ENCODE peak calls at places on chromosomes 5 and 9, in six cellular contexts. E is CD8-positive, alpha-beta T cell; V is dorsolateral prefrontal cortex; Y is astrocyte of the spinal cord; F is psoas muscle; H is upper lobe of left lung. I is an unnamed sample.

GRCh38 chr9:21709464-21710058 is 92.9 kb upstream of the MTAP start:
- DNase-seq in E (peak; percentile 70), V (no peak), Y (peak; percentile 60), F (no peak), H (peak; percentile 60), I (no peak)

GRCh38 chr5:82813951-82814350 is 263.2 kb downstream of the TMEM167A start:
- DNase-seq in E (no peak), V (no peak), Y (no peak), F (no peak), H (no peak), I (no peak)

GRCh38 chr5:33675958-33676464 is 215.8 kb downstream of the ADAMTS12 start:
- DNase-seq in E (no peak), V (no peak), Y (no peak), F (no peak), H (no peak), I (no peak)

GRCh38 chr5:178365501-178366440 is 133.2 kb upstream of the PHYKPL start:
- DNase-seq in E (no peak), V (no peak), Y (no peak), F (peak; percentile 30), H (no peak), I (no peak)

GRCh38 chr9:130682490-130683121 is 11.0 kb upstream of the EXOSC2 start:
- DNase-seq in E (peak; percentile 62), V (peak; percentile 85), Y (peak; percentile 69), F (peak; percentile 88), H (peak; percentile 84), I (no peak)

GRCh38 chr9:136965771-136966484 is 11.4 kb upstream of the PTGDS start:
- DNase-seq in E (peak; percentile 34), V (peak; percentile 80), Y (no peak), F (no peak), H (peak; percentile 41), I (no peak)

GRCh38 chr5:74424162-74424868 is 216.2 kb downstream of the ENC1 start:
- DNase-seq in E (no peak), V (no peak), Y (no peak), F (no peak), H (peak; percentile 53), I (no peak)

GRCh38 chr9:99128133-99128406 is 23.2 kb downstream of the TGFBR1 start:
- DNase-seq in E (no peak), V (no peak), Y (no peak), F (no peak), H (no peak), I (no peak)

GRCh38 chr9:134922066-134922931 is 4.6 kb upstream of the FCN1 start:
- DNase-seq in E (no peak), V (peak; percentile 32), Y (peak; percentile 1), F (no peak), H (peak; percentile 83), I (no peak)

GRCh38 chr9:115604831-115605483 is 487.0 kb upstream of the TNC start:
- DNase-seq in E (no peak), V (no peak), Y (peak; percentile 93), F (no peak), H (no peak), I (no peak)

GRCh38 chr5:85311536-85311935 is 926.9 kb upstream of the EDIL3 start:
- DNase-seq in E (no peak), V (no peak), Y (no peak), F (no peak), H (no peak), I (no peak)

GRCh38 chr5:111840275-111840674 is 83.3 kb upstream of the NREP start:
- DNase-seq in E (no peak), V (no peak), Y (no peak), F (no peak), H (no peak), I (no peak)

GRCh38 chr5:2255915-2256645 is 373.4 kb upstream of the IRX4 start:
- DNase-seq in E (no peak), V (no peak), Y (no peak), F (no peak), H (no peak), I (no peak)

GRCh38 chr5:132100672-132101261 is 27.2 kb downstream of the CSF2 start:
- DNase-seq in E (no peak), V (no peak), Y (no peak), F (no peak), H (no peak), I (no peak)

GRCh38 chr9:95981741-95982390 is 106.4 kb downstream of the ERCC6L2 start:
- DNase-seq in E (peak; percentile 18), V (no peak), Y (no peak), F (no peak), H (no peak), I (no peak)

GRCh38 chr5:128212206-128212788 is 128.7 kb downstream of the SLC12A2 start:
- DNase-seq in E (no peak), V (no peak), Y (no peak), F (no peak), H (no peak), I (no peak)

GRCh38 chr5:14708551-14708950 is 44.0 kb downstream of the OTULIN start:
- DNase-seq in E (no peak), V (no peak), Y (no peak), F (no peak), H (no peak), I (no peak)

GRCh38 chr9:136520053-136520540 is 25.8 kb downstream of the NOTCH1 start:
- DNase-seq in E (no peak), V (no peak), Y (no peak), F (no peak), H (peak; percentile 85), I (no peak)

GRCh38 chr5:10639846-10640368 is 76.0 kb downstream of the ANKRD33B start:
- DNase-seq in E (no peak), V (no peak), Y (no peak), F (no peak), H (no peak), I (no peak)

GRCh38 chr5:77882670-77883257 is 106.6 kb upstream of the TBCA start:
- DNase-seq in E (no peak), V (no peak), Y (peak; percentile 54), F (no peak), H (no peak), I (no peak)

GRCh38 chr5:40089269-40089668 is 590.4 kb upstream of the PTGER4 start:
- DNase-seq in E (no peak), V (no peak), Y (no peak), F (no peak), H (no peak), I (no peak)

GRCh38 chr5:32520995-32521394 is 64.4 kb upstream of the SUB1 start:
- DNase-seq in E (no peak), V (no peak), Y (no peak), F (no peak), H (no peak), I (no peak)

GRCh38 chr9:19209188-19209587 is 21.3 kb upstream of the DENND4C start:
- DNase-seq in E (no peak), V (no peak), Y (no peak), F (no peak), H (no peak), I (no peak)

GRCh38 chr5:14809369-14810144 is 62.0 kb downstream of the ANKH start:
- DNase-seq in E (peak; percentile 77), V (peak; percentile 65), Y (peak; percentile 96), F (peak; percentile 68), H (peak; percentile 67), I (no peak)

GRCh38 chr5:40334242-40334635 is 345.5 kb upstream of the PTGER4 start:
- DNase-seq in E (no peak), V (no peak), Y (no peak), F (no peak), H (no peak), I (no peak)

GRCh38 chr9:32218100-32218767 is 166.2 kb upstream of the ACO1 start:
- DNase-seq in E (no peak), V (no peak), Y (no peak), F (no peak), H (no peak), I (no peak)

GRCh38 chr5:142118421-142118686 is 9.8 kb downstream of the NDFIP1 start:
- DNase-seq in E (no peak), V (no peak), Y (no peak), F (no peak), H (no peak), I (no peak)

GRCh38 chr9:127537792-127538191 is 74.3 kb upstream of the STXBP1 start:
- DNase-seq in E (no peak), V (no peak), Y (no peak), F (no peak), H (no peak), I (no peak)
- TF ChIP-seq CTCF in E (no peak), V (no peak), Y (peak; percentile 48), F (no peak), H (peak; percentile 7), I (no peak)

DNA sequence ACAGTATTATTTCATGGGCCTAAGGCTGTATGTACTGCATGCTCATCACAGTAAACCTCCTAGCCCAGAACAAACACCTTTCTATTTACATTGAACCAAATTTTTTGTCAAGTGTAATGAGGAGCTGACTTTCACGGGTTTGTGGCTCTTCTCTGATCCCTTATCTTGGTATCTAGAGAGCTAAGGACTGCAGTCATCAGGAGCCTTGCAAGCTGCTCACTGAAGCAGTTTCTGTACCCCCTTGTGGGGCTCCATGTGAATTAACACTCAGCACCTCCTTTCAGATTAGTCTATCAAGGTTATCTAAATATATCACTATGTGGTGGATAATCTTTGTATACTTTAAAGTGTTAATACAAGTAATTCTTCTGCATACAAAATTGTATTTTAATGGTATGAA is 108.2 kb downstream of the AUH start:
- DNase-seq in E (no peak), V (no peak), Y (no peak), F (no peak), H (no peak), I (no peak)
- TF ChIP-seq CTCF in E (no peak), V (no peak), Y (no peak), F (peak; percentile 4), H (no peak), I (no peak)

GRCh38 chr5:180860887-180861822 is at the start of gene ZFP62:
- DNase-seq in E (peak; percentile 86), V (peak; percentile 89), Y (peak; percentile 94), F (peak; percentile 95), H (peak; percentile 92), I (peak; percentile 76)

GRCh38 chr5:180862645-180863044 is 1.6 kb upstream of the ZFP62 start:
- DNase-seq in E (no peak), V (no peak), Y (no peak), F (no peak), H (no peak), I (no peak)

GRCh38 chr5:180866296-180866695 is 5.2 kb upstream of the ZFP62 start:
- DNase-seq in E (no peak), V (no peak), Y (no peak), F (no peak), H (no peak), I (no peak)

DNA sequence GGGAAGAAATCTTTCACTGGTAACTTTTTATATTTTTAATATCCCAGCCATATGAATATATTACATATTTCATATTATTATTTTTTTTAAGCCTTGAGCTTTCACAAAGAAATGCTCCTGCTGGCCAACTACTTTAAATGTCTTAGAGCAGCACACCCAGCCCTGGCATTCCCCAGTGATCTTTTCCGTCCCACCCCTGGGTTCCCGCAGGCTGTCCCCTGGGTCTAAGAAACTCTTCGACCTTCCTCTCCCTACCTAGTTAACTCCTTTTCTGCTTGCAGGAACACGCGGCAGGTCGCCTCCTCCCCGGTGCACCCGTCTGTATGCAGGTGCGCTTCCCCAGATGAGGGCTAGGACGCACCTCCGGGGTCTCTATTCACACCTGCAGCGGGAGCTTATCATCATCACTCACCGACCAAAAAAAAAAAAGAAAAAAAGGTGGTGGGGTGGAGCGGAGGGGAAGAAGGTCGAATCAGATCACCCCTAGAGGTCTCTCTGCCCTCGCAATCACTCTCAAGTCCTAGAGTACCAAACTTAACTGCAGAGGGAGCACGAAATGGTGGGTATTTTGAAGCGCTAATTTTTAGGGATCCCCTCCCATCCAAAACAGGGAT is 696 bp downstream of the ZFP62 start:
- DNase-seq in E (no peak), V (no peak), Y (peak; percentile 18), F (no peak), H (no peak), I (no peak)
- TF ChIP-seq CTCF in E (peak; percentile 56), V (no peak), Y (peak; percentile 8), F (peak; percentile 5), H (no peak), I (no peak)

GRCh38 chr5:95959964-95960801 is 1.5 kb downstream of the ELL2 start:
- DNase-seq in E (peak; percentile 11), V (no peak), Y (peak; percentile 59), F (no peak), H (peak; percentile 23), I (peak; percentile 52)
- TF ChIP-seq CTCF in E (no peak), V (no peak), Y (no peak), F (no peak), H (no peak), I (no peak)

I was measured in mesothelial cell of epicardium.